ENCODE peak calls at places on chromosomes 1 and 21, in four cellular contexts. One of them, this sample, is unnamed.

GRCh38 chr1:234610061-234610581 is at the start of gene IRF2BP2:
- DNase-seq in HepG2: peak
- DNase-seq in K562: peak
- DNase-seq in H1: no peak
- DNase-seq in this sample: peak

GRCh38 chr1:36166938-36167910 is 11.3 kb downstream of the MAP7D1 start:
- DNase-seq in HepG2: no peak
- DNase-seq in K562: no peak
- DNase-seq in H1: no peak
- DNase-seq in this sample: no peak

GRCh38 chr1:240967070-240967724 is 355.2 kb upstream of the GREM2 start:
- DNase-seq in HepG2: peak
- DNase-seq in K562: no peak
- DNase-seq in H1: no peak
- DNase-seq in this sample: no peak

GRCh38 chr1:203534526-203534925 is 40.6 kb downstream of the OPTC start:
- DNase-seq in HepG2: no peak
- DNase-seq in K562: no peak
- DNase-seq in H1: no peak
- DNase-seq in this sample: no peak

GRCh38 chr1:231232870-231233734 is 7.9 kb upstream of the GNPAT start:
- DNase-seq in HepG2: peak
- DNase-seq in K562: no peak
- DNase-seq in H1: no peak
- DNase-seq in this sample: no peak

GRCh38 chr1:180482425-180483275 is 19.7 kb downstream of the ACBD6 start:
- DNase-seq in HepG2: peak
- DNase-seq in K562: peak
- DNase-seq in H1: no peak
- DNase-seq in this sample: no peak

GRCh38 chr1:153775432-153776311 is 465 bp downstream of the SLC27A3 start:
- DNase-seq in HepG2: no peak
- DNase-seq in K562: no peak
- DNase-seq in H1: peak
- DNase-seq in this sample: peak

GRCh38 chr1:218585565-218586184 is 240.5 kb downstream of the TGFB2 start:
- DNase-seq in HepG2: no peak
- DNase-seq in K562: no peak
- DNase-seq in H1: peak
- DNase-seq in this sample: peak

GRCh38 chr1:43101061-43101460 is 71.0 kb downstream of the EBNA1BP2 start:
- DNase-seq in HepG2: no peak
- DNase-seq in K562: no peak
- DNase-seq in H1: no peak
- DNase-seq in this sample: no peak

DNA sequence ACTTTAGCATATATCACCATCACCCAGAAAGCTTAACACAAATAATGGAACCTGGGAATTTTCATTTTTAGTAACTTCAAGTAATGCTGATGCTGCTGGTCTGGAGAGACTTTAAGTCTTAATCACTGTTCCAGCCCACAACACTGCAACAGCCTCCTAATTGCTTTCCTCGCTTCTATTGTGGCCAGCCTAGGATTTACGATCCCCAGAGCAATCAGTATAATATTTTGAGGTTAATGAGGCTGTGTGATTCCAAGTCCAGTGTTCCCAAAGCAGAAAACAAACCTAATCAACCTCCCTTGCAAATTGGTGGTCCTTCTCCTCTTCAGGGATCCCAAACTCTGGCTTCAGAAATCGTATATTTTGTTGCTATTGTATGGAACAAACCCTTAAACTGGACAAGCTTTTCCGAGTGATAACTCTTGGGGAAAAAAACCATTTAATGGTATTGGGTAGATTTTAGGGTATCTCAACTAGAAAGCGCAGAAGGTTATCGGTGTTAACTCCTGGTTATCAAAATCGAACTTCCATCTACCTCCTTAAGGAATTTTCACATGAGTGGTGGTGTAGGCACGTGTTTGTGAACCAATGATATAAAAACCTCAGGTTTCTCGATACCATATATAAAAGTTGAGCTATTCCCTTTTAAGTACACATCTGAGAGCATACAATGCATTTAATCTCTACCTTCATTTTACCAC is 50.0 kb upstream of the BOLA1 start:
- DNase-seq in HepG2: no peak
- DNase-seq in K562: no peak
- DNase-seq in H1: no peak
- DNase-seq in this sample: no peak
- TF ChIP-seq FOSL1 in HepG2: no peak
- TF ChIP-seq FOSL1 in K562: no peak
- TF ChIP-seq FOSL1 in H1: no peak
- TF ChIP-seq FOSL1 in this sample: peak

GRCh38 chr21:42769183-42769819 is 110.0 kb downstream of the WDR4 start:
- DNase-seq in HepG2: no peak
- DNase-seq in K562: no peak
- DNase-seq in H1: no peak
- DNase-seq in this sample: no peak
- TF ChIP-seq FOSL1 in HepG2: no peak
- TF ChIP-seq FOSL1 in K562: no peak
- TF ChIP-seq FOSL1 in H1: no peak
- TF ChIP-seq FOSL1 in this sample: no peak

GRCh38 chr1:201419241-201419640 is 2.3 kb downstream of the TNNI1 start:
- DNase-seq in HepG2: no peak
- DNase-seq in K562: no peak
- DNase-seq in H1: no peak
- DNase-seq in this sample: no peak
- TF ChIP-seq FOSL1 in HepG2: no peak
- TF ChIP-seq FOSL1 in K562: no peak
- TF ChIP-seq FOSL1 in H1: no peak
- TF ChIP-seq FOSL1 in this sample: no peak

DNA sequence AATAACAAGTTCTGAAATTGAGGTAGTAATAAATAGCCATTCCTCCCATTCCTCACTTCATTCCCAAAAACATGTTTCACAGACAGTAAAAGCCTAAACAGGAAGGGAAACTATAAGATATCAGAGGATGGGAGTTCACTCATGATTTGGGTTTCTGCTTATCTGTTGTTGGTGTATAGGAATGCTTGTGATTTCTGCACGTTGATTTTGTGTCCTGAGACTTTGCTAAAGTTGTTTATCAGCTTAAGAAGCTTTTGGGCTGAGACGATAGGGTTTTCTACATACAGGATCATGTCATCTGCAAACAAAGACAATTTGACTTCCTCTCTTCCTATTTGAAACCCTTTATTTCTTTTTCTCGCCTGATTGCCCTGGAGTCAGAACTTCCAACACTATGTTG is 26.0 kb upstream of the POFUT2 start:
- DNase-seq in HepG2: no peak
- DNase-seq in K562: no peak
- DNase-seq in H1: no peak
- DNase-seq in this sample: no peak
- TF ChIP-seq FOSL1 in HepG2: no peak
- TF ChIP-seq FOSL1 in K562: no peak
- TF ChIP-seq FOSL1 in H1: no peak
- TF ChIP-seq FOSL1 in this sample: no peak

This sample was measured in HCT116.